ENCODE peak calls at places on chromosomes 16 and 17, in eight cellular contexts. D is T47D; E is activated CD4-positive, alpha-beta memory T cell treated with anti-CD3 and anti-CD28 coated beads, Interleukin-2, amount 10 ng/mL, durations not matched to agents 7 days and 5 days; T is SW 1271; J is stimulated activated CD8-positive, alpha-beta memory T cell treated with anti-CD3 and anti-CD28 coated beads, Interleukin-7, amount 100 ng/mL, for 24 hours; M is NCI-H1092 treated with DMSO at 0.1 percent for 48 hours; I is NCI-H1436; Z is tibial nerve. N is an unnamed sample.

GRCh38 chr16:75263963-75264445 is 12.6 kb upstream of the BCAR1 start:
- DNase-seq in D (no peak), E (no peak), T (no peak), J (no peak), M (peak; percentile 37), I (no peak), Z (no peak), N (no peak)

GRCh38 chr16:71423016-71423415 is 18.8 kb downstream of the TLE7 start:
- DNase-seq in D (no peak), E (no peak), T (no peak), J (no peak), M (no peak), I (no peak), Z (no peak), N (no peak)

GRCh38 chr16:49620158-49620867 is 235.6 kb downstream of the ZNF423 start:
- DNase-seq in D (no peak), E (no peak), T (no peak), J (no peak), M (no peak), I (no peak), Z (peak; percentile 56), N (no peak)

GRCh38 chr16:56424404-56424765 is 960 bp downstream of the AMFR start:
- DNase-seq in D (no peak), E (no peak), T (peak; percentile 2), J (no peak), M (no peak), I (no peak), Z (no peak), N (no peak)

GRCh38 chr17:79942011-79942405 is 93.7 kb downstream of the TBC1D16 start:
- DNase-seq in D (no peak), E (no peak), T (no peak), J (no peak), M (no peak), I (no peak), Z (no peak), N (no peak)

GRCh38 chr17:5588584-5588983 is 4.3 kb upstream of the NLRP1 start:
- DNase-seq in D (no peak), E (no peak), T (no peak), J (no peak), M (no peak), I (no peak), Z (no peak), N (no peak)

GRCh38 chr17:67615011-67615561 is 102.7 kb upstream of the NOL11 start:
- DNase-seq in D (no peak), E (no peak), T (no peak), J (no peak), M (peak; percentile 37), I (no peak), Z (no peak), N (no peak)

GRCh38 chr16:813204-813915 is 12.8 kb upstream of the GNG13 start:
- DNase-seq in D (no peak), E (peak; percentile 45), T (no peak), J (no peak), M (no peak), I (no peak), Z (no peak), N (no peak)

GRCh38 chr17:72404872-72405271 is 284.1 kb downstream of the SOX9 start:
- DNase-seq in D (no peak), E (no peak), T (no peak), J (no peak), M (no peak), I (no peak), Z (no peak), N (no peak)

GRCh38 chr17:77409282-77410161 is 268.8 kb downstream of the SEC14L1 start:
- DNase-seq in D (no peak), E (peak; percentile 58), T (no peak), J (no peak), M (no peak), I (no peak), Z (peak; percentile 58), N (peak; percentile 60)

GRCh38 chr17:29115906-29116651 is 64.1 kb downstream of the MYO18A start:
- DNase-seq in D (peak; percentile 68), E (peak; percentile 43), T (peak; percentile 63), J (peak; percentile 6), M (peak; percentile 39), I (peak; percentile 81), Z (no peak), N (peak; percentile 64)

GRCh38 chr16:27333549-27333948 is 19.8 kb downstream of the IL4R start:
- DNase-seq in D (no peak), E (no peak), T (no peak), J (no peak), M (no peak), I (no peak), Z (no peak), N (no peak)

GRCh38 chr17:58630883-58631522 is 60.8 kb downstream of the TEX14 start:
- DNase-seq in D (no peak), E (peak; percentile 61), T (no peak), J (no peak), M (no peak), I (no peak), Z (no peak), N (no peak)

GRCh38 chr17:46818319-46818928 is at the start of gene WNT3:
- DNase-seq in D (peak; percentile 78), E (peak; percentile 59), T (no peak), J (no peak), M (no peak), I (peak; percentile 50), Z (no peak), N (no peak)

N was measured in DND-41.